ENCODE peak calls at places on chromosome 9, in five cellular contexts. C is IMR-90, W is mesenchymal stem cell, O is neuronal stem cell, S is H1. Z is an unnamed sample. For H3K4me1, the result is how much of the 10 kb centered on the place peaks cover.

GRCh38 chr9:91677354-91677753 is 253.7 kb upstream of the NFIL3 start:
- DNase-seq in C (no peak), W (no peak), O (no peak), S (no peak), Z (no peak)

GRCh38 chr9:20570086-20570485 is 52.2 kb downstream of the MLLT3 start:
- DNase-seq in C (peak), W (peak), O (no peak), S (no peak), Z (no peak)

GRCh38 chr9:4228606-4229005 is 71.3 kb downstream of the GLIS3 start:
- DNase-seq in C (peak), W (peak), O (no peak), S (no peak), Z (peak)

GRCh38 chr9:138008081-138008841 is 130.7 kb downstream of the CACNA1B start:
- DNase-seq in C (no peak), W (no peak), O (no peak), S (no peak), Z (no peak)

GRCh38 chr9:135531096-135531495 is 9.9 kb downstream of the LCN1 start:
- DNase-seq in C (no peak), W (no peak), O (no peak), S (peak), Z (no peak)

GRCh38 chr9:35277649-35278359 is 116.0 kb downstream of the UNC13B start:
- DNase-seq in C (peak), W (no peak), O (no peak), S (no peak), Z (no peak)

GRCh38 chr9:134689320-134690181 is 47.9 kb downstream of the COL5A1 start:
- DNase-seq in C (peak), W (peak), O (peak), S (peak), Z (peak)

GRCh38 chr9:34993502-34994428 is 4.2 kb downstream of the DNAJB5 start:
- DNase-seq in C (peak), W (peak), O (no peak), S (no peak), Z (peak)

GRCh38 chr9:124869466-124869985 is 7.6 kb downstream of the ARPC5L start:
- DNase-seq in C (no peak), W (peak), O (no peak), S (no peak), Z (no peak)

GRCh38 chr9:35728041-35728971 is 3.7 kb downstream of the TLN1 start:
- DNase-seq in C (peak), W (peak), O (peak), S (peak), Z (peak)

GRCh38 chr9:93061260-93061751 is 2.8 kb downstream of the SUSD3 start:
- DNase-seq in C (no peak), W (no peak), O (no peak), S (no peak), Z (no peak)
- H3K4me1 ChIP-seq in C (under half), W (under half), O (under half), S (under half), Z (under half)

DNA sequence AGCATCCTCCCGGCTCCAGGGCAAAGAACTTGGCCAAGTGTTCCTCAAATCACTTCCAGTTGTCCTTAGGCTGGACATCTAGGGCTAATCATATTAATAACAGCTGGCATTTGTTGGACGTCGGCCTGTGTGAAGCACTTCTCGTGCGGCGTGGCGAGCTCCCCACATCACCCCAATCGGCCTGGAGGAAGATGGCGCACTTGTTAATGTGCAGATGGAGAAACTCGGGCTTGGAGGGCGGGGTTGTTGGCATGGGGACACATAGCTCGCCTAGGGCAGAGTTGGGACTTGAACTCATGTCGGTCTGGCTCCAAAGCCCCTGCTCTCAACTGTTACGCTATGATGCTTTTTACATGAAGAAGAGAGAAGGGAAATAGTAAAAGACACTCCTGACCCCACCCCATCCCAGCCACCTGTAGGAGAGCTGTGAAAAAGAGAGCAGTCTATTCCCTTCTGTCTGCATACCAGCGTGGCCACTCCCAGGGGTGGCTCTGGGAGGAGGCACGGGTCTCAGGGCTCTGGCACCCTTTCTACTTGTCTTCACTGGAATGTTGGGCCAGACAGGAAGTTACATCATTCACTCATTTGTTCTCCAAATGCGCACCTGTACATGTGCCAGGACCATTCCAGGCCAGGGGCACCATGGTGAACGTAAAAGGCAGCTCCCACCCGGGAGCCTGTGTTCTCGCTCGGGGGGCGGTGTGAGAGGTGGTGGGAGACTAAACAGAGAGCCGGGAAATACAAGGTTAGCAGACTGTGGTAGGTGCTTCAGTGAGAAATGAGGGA is 12.8 kb upstream of the NUP214 start:
- DNase-seq in C (no peak), W (no peak), O (no peak), S (no peak), Z (no peak)
- H4K8ac ChIP-seq in C (no peak), W (no peak), O (no peak), S (peak), Z (no peak)

GRCh38 chr9:101484046-101484445 is 48.5 kb upstream of the ALDOB start:
- DNase-seq in C (no peak), W (no peak), O (no peak), S (no peak), Z (no peak)

GRCh38 chr9:101486693-101487442 is 46.8 kb upstream of the RNF20 start:
- DNase-seq in C (peak), W (peak), O (peak), S (peak), Z (peak)

GRCh38 chr9:101485873-101486692 is 47.6 kb upstream of the RNF20 start:
- DNase-seq in C (peak), W (peak), O (peak), S (peak), Z (peak)

DNA sequence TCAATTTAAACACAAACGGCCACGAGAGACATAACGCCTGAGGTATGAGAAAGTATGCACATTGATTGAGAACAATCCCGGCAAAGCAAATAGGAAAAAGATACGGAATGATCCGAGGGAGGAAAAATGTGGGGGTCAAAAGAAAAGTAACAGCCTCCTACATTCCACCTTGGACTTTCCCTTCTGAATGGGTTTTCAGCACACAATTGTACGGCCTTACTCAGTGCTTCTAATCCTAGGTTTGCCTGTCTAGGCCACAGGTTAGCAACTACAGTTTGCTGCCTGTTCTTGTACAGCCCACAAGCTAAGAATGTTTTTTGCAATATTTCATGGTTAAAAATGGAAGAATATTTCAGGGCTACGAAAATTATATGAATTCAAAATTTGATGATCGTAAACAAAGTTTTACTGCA is 46.2 kb upstream of the RNF20 start:
- DNase-seq in C (no peak), W (no peak), O (no peak), S (no peak), Z (no peak)
- H3K4me3 ChIP-seq in C (peak), W (no peak), O (peak), S (peak), Z (no peak)

GRCh38 chr9:136724772-136725171 is 12.4 kb downstream of the DIPK1B start:
- DNase-seq in C (no peak), W (no peak), O (no peak), S (no peak), Z (no peak)

GRCh38 chr9:136723989-136724388 is 11.6 kb downstream of the DIPK1B start:
- DNase-seq in C (no peak), W (no peak), O (no peak), S (no peak), Z (no peak)

GRCh38 chr9:136726118-136726517 is 13.7 kb downstream of the DIPK1B start:
- DNase-seq in C (no peak), W (no peak), O (no peak), S (no peak), Z (no peak)

GRCh38 chr9:136726631-136727191 is 14.3 kb downstream of the DIPK1B start:
- DNase-seq in C (peak), W (peak), O (no peak), S (no peak), Z (peak)

GRCh38 chr9:136725612-136726011 is 13.2 kb downstream of the DIPK1B start:
- DNase-seq in C (peak), W (peak), O (no peak), S (no peak), Z (no peak)
- H3K4me1 ChIP-seq in C (under half), W (half or more), O (under half), S (under half), Z (under half)

GRCh38 chr9:127715443-127716337 is at the start of the genes PTRH1 and TTC16:
- DNase-seq in C (peak), W (peak), O (peak), S (peak), Z (peak)
- H4K8ac ChIP-seq in C (peak), W (peak), O (no peak), S (peak), Z (no peak)

DNA sequence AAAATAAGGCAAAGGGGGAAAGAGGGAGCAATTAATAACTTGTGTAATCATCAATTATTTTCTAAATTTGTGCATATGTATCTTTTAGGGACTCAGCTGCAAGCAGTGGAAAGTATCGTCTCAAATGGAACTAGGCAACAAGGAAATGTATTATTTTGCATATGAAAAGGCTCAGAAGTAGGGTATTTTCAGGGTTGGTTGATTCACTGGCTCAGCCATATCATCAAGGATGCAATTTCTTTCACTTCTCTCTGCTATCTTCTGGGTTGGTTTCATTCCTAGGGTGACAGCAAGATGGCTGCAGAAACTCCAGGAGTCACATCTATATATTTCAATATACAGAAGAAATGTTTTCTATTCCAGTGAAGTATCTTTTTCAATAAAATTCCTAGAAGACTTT is 509.8 kb downstream of the DMAC1 start:
- DNase-seq in C (no peak), W (no peak), O (no peak), S (no peak), Z (no peak)
- H3K4me3 ChIP-seq in C (no peak), W (no peak), O (no peak), S (no peak), Z (no peak)

DNA sequence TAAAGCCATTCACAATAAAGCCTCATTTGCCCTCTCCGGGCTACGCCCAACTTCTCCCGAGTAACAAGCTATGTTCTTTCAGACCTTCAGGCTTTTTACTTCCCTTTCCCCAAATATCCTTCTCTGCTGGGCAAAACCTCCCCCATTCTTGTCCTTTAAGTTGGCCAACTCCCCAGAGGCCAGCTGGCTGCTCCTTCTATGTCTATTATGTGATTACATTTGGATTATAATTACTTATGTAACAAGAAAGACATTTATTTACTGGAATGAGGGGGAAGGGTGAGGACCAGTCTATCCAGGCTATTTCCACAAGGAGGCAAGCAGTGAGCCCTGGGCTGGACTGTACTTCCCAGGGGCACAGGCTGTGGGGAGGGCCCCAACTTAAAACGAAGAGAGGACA is 84.6 kb downstream of the GNAQ start:
- DNase-seq in C (no peak), W (no peak), O (no peak), S (no peak), Z (no peak)
- H3K4me1 ChIP-seq in C (under half), W (under half), O (under half), S (under half), Z (under half)

DNA sequence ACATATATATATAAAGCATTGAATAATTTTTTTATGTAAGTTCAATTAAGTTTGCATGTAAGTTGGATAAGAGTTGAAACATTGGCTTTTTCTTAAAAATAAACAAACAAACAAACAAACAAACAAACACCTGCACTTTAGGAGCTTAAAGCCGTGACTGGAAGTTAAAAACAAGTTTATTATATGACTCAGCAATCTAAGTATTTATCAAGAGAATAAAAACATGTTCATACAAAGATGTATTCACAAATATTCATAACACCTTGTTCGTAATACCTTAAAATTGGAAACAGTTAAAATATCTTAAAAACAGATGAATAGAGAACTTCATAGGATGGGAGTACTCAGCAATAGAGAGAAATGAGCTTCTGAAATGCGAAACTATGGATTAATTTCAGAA is 61.5 kb upstream of the ANXA1 start:
- DNase-seq in C (no peak), W (no peak), O (no peak), S (no peak), Z (no peak)
- H4K8ac ChIP-seq in C (no peak), W (no peak), O (no peak), S (no peak), Z (no peak)